ENCODE peak calls at places on chromosomes 5 and 9, in six cellular contexts. J is WTC11, A is K562, Q is GM23338, C is HepG2, I is GM12878. P is an unnamed sample.

GRCh38 chr5:1857256-1857600 is 25.5 kb downstream of the IRX4 start:
- DNase-seq in J (no peak), C (no peak), I (no peak), Q (peak), A (no peak), P (no peak)

GRCh38 chr5:82586176-82586575 is 308.0 kb upstream of the RPS23 start:
- DNase-seq in J (no peak), Q (no peak), A (no peak), I (no peak), C (no peak), P (no peak)

GRCh38 chr9:134656334-134657034 is 14.9 kb downstream of the COL5A1 start:
- DNase-seq in C (no peak), I (no peak), A (no peak), Q (peak), J (no peak), P (no peak)

GRCh38 chr9:2411459-2412215 is 209.9 kb upstream of the VLDLR start:
- DNase-seq in A (no peak), C (no peak), J (no peak), I (no peak), Q (peak), P (no peak)

GRCh38 chr9:125748511-125749099 is 1.4 kb downstream of the PBX3 start:
- DNase-seq in Q (peak), J (peak), A (no peak), I (no peak), C (no peak), P (no peak)

GRCh38 chr5:7592910-7593309 is 197.0 kb downstream of the ADCY2 start:
- DNase-seq in J (peak), A (no peak), I (no peak), C (no peak), Q (peak), P (no peak)

GRCh38 chr9:105299190-105299854 is 54.9 kb downstream of the SLC44A1 start:
- DNase-seq in A (peak), I (no peak), J (no peak), Q (no peak), C (peak), P (no peak)

GRCh38 chr5:31066655-31067328 is 126.7 kb upstream of the CDH6 start:
- DNase-seq in C (no peak), J (no peak), Q (no peak), A (no peak), I (no peak), P (no peak)

GRCh38 chr9:33719581-33720374 is 75.6 kb upstream of the PRSS3 start:
- DNase-seq in A (peak), J (peak), I (no peak), Q (peak), C (peak), P (no peak)

GRCh38 chr9:77848897-77849296 is 182.7 kb downstream of the GNAQ start:
- DNase-seq in A (no peak), C (no peak), J (no peak), Q (no peak), I (no peak), P (no peak)

GRCh38 chr5:141513627-141514329 is 24.9 kb downstream of the PCDHGC5 start:
- DNase-seq in J (peak), I (peak), C (no peak), Q (peak), A (no peak), P (peak)

GRCh38 chr5:167786871-167787568 is 504.4 kb upstream of the WWC1 start:
- DNase-seq in J (no peak), Q (no peak), I (no peak), C (no peak), A (no peak), P (no peak)

GRCh38 chr5:170357853-170358497 is 31.2 kb downstream of the KCNMB1 start:
- DNase-seq in J (no peak), Q (no peak), C (no peak), A (peak), I (no peak), P (no peak)

DNA sequence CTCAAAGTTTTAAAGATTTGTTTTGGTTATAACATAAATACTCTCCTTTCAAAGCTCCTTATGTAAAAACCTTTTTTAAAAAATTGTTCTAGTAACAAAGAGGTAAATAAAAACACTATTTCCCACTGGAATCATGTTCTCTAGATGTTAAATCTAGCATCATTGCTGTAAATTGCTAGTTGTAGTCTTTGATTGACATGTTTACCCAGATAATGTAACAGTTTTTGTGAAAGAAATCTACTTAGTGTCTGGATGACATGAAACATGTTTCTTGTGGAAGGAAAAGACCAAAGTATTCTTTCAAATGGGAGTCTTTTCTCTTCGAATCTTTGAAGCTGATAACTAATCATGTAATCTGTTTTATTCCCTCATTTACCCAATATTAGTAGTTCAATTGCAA is 1565.9 kb upstream of the WWC1 start:
- DNase-seq in I (no peak), C (no peak), A (no peak), Q (no peak), J (no peak), P (no peak)
- TF ChIP-seq CREB1 in I (no peak), C (no peak), A (no peak), Q (no peak), J (no peak), P (no peak)

GRCh38 chr5:177429248-177430045 is 3.0 kb downstream of the GRK6 start:
- DNase-seq in J (no peak), A (peak), C (no peak), Q (no peak), I (peak), P (no peak)

GRCh38 chr5:177430146-177430951 is 3.9 kb downstream of the GRK6 start:
- DNase-seq in J (no peak), I (no peak), Q (no peak), A (no peak), C (no peak), P (no peak)

GRCh38 chr5:177432143-177432904 is 5.8 kb downstream of the GRK6 start:
- DNase-seq in Q (no peak), C (no peak), I (no peak), A (no peak), J (no peak), P (no peak)

GRCh38 chr5:177431317-177432142 is 5.1 kb downstream of the GRK6 start:
- DNase-seq in A (no peak), Q (no peak), C (no peak), I (peak), J (no peak), P (no peak)

DNA sequence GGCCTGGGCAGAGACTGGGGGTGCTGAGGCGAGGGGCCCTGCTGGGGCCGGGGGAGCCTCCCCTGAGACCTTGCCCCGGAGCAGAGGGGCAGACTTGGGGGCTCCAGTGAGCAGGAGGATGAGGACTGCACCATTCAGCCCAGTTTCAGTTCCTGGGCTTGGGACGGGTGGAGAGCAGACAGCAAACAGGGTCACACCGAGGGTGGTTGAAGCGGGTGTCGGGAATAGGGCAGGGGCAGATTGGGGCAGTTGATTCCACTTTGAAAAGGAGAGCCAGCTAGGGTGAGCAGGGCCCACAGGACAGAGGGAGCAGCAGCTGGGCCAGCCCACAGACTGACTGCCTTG is 4.5 kb downstream of the GRK6 start:
- DNase-seq in J (no peak), Q (no peak), I (no peak), C (no peak), A (no peak), P (no peak)
- TF ChIP-seq CREB1 in J (no peak), Q (no peak), I (no peak), C (no peak), A (no peak), P (no peak)

GRCh38 chr5:73170522-73170921 is 2.5 kb upstream of the TMEM174 start:
- DNase-seq in J (peak), A (peak), Q (peak), C (peak), I (no peak), P (peak)
- TF ChIP-seq CREB1 in J (no peak), A (no peak), Q (no peak), C (no peak), I (no peak), P (no peak)

DNA sequence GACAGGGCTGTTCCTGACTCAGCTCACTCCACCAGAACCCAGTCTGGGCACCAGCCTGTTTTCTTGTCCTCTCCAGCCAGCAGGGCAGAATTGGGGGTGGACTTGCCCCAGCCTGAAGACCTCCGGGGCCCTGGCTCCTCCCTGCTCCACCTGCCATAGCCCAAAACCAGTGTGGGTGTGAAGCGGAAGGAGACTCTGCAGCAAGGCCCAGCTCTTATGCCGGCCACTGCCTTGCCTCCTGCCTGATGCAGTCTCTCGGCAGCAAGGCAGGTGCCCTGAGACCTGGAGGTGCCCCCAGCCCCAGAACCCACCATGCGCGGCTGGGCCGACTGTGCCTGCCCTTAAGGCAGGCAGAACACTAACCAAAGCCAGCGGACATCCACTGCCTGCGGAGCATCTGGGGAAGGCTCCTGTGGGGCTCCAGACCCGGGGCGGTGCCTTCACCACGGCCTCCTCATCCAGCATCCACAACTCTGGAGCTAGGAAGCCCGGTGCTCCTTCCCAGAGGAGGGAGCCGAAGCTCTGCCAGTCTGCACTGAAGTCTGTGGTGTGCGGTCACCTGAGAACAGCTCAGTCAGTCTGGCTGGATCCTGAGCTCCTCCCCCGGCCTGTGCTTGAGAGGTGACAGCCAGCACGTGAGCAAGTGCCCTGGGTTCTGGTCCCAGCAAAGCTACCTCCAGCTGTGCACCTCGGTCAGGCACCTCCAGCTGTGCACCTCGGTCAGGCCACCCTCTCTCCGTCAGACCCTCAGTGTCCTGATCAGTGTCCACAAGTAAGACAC is 116.7 kb downstream of the ADAMTS2 start:
- DNase-seq in J (peak), C (no peak), A (no peak), Q (no peak), I (no peak), P (no peak)
- TF ChIP-seq CREB1 in J (no peak), C (no peak), A (no peak), Q (no peak), I (no peak), P (no peak)

GRCh38 chr9:17623965-17624364 is 45.1 kb downstream of the SH3GL2 start:
- DNase-seq in Q (no peak), I (no peak), A (no peak), C (no peak), J (no peak), P (no peak)
- TF ChIP-seq CREB1 in Q (no peak), I (no peak), A (no peak), C (no peak), J (no peak), P (no peak)

DNA sequence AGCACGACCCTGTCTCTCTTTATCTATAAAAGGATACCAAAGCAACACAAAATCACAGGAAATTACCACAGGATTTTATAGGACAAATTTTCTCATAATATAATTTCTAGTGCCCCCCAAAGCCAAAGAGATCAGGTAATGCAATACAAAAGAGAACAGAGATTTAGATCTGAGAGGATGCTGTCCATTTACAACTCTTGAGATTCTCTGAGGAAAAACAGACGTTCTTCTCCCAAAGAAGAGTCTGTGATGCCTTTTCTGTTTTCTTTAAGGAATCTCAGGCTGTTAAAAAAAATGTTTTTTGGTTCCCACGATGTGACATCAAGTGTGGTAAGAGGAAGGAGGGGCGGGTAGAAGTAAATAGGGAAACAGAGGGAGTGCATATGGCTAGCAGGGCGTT is 274.6 kb downstream of the YTHDC2 start:
- DNase-seq in C (no peak), Q (no peak), A (no peak), I (no peak), J (no peak), P (no peak)
- TF ChIP-seq CREB1 in C (no peak), Q (no peak), A (no peak), I (no peak), J (no peak), P (no peak)

GRCh38 chr5:171965740-171966139 is 40.7 kb downstream of the FBXW11 start:
- DNase-seq in J (no peak), I (no peak), Q (no peak), A (no peak), C (no peak), P (no peak)

GRCh38 chr5:171957591-171958251 is 48.7 kb downstream of the FBXW11 start:
- DNase-seq in J (no peak), A (no peak), I (peak), C (peak), Q (no peak), P (no peak)

GRCh38 chr5:171963416-171963815 is 43.0 kb downstream of the FBXW11 start:
- DNase-seq in J (no peak), Q (no peak), I (no peak), A (no peak), C (no peak), P (no peak)

GRCh38 chr5:171956870-171957501 is 49.5 kb downstream of the FBXW11 start:
- DNase-seq in A (no peak), C (no peak), J (no peak), I (no peak), Q (no peak), P (no peak)

GRCh38 chr5:171961117-171961516 is 45.3 kb downstream of the FBXW11 start:
- DNase-seq in J (no peak), Q (no peak), C (no peak), A (no peak), I (peak), P (no peak)
- TF ChIP-seq CREB1 in J (no peak), Q (no peak), C (no peak), A (no peak), I (peak), P (no peak)

GRCh38 chr5:41788800-41789395 is 81.3 kb downstream of the OXCT1 start:
- DNase-seq in Q (no peak), A (no peak), C (no peak), J (no peak), I (no peak), P (no peak)
- TF ChIP-seq CREB1 in Q (no peak), A (no peak), C (no peak), J (no peak), I (no peak), P (no peak)

DNA sequence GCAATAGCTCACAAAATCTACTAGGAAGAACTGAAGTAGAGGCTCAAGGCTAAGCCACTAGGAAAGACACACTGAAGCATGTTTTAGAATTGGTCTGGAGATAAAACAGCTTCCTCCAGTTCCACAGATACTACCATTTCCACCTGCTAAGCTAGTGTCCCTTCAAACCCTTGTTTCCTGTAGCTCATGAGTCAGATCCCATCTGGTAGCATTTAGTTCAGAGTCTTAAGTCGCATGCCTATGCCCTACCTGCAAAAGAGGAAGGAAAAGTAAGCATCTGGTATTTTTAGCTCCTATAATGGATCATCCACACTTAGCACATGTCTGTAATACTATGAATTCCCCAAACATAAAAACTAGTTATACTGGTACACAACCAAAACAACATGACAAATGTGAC is 92.1 kb downstream of the CDKN2A start:
- DNase-seq in A (no peak), J (no peak), C (no peak), I (no peak), Q (no peak), P (no peak)
- TF ChIP-seq CREB1 in A (no peak), J (no peak), C (no peak), I (no peak), Q (no peak), P (no peak)

DNA sequence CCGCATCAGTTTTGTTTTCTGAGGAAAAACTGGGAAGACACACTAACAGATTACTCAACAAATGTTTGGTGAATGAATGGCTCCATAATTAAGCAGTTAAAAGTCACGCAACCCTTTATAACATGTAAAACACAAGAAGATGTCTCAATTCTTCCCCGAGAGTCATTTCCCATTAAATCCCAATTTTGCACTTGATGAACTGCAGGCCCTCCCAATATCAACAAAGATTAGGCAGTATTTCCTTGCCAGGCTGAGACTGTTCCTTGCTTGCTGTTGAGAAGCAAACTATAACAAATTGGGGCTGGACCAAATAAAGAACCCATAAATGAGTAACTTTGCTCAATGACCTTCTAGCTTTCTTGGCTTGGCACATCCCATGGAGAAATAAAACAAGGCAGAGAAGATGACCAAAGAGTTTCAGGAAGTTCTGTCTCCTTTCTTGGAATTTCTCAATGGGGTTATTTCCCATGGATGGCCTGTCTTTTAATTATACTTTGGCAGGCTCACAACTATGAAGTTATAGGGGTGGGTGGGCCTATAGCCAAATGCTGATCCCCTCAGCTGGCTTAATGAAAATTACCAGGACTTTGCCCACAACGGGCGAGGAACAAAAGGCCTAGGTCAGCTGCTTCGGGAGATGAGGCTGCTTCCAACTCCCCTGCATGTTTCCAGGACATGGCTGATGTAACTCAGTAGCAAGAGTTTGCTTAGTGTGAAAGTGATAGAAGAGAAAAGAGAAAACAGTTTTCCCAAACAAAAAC is 243.1 kb upstream of the RFX3 start:
- DNase-seq in J (no peak), I (no peak), A (no peak), Q (no peak), C (no peak), P (no peak)
- TF ChIP-seq CREB1 in J (no peak), I (no peak), A (no peak), Q (no peak), C (no peak), P (no peak)